ENCODE peak calls at places on chromosomes 16 and 17, in eight cellular contexts. F, Q, U, W, Z, O, H and P are unnamed samples. For H3K27me3 and H3K4me1, the result is how much of the 10 kb centered on the place peaks cover.

GRCh38 chr17:12591336-12591735 is 74.4 kb upstream of the MYOCD start:
- DNase-seq in W (no peak), U (no peak), Z (no peak), H (no peak), O (no peak), Q (no peak), F (no peak), P (peak)

GRCh38 chr17:21370430-21370829 is 5.7 kb upstream of the KCNJ12 start:
- DNase-seq in O (no peak), U (no peak), F (peak), W (no peak), Z (no peak), Q (no peak), H (no peak), P (peak)

GRCh38 chr17:80847506-80848230 is 144.0 kb upstream of the CHMP6 start:
- DNase-seq in Q (peak), Z (no peak), W (no peak), O (no peak), U (peak), H (no peak), F (no peak), P (no peak)

GRCh38 chr16:89104930-89105571 is 11.4 kb downstream of the ACSF3 start:
- DNase-seq in F (no peak), W (no peak), Z (no peak), H (no peak), Q (no peak), O (no peak), U (peak), P (peak)

GRCh38 chr16:20763461-20764232 is at the start of gene ACSM3:
- DNase-seq in W (peak), U (peak), H (peak), F (peak), Z (peak), Q (peak), O (peak), P (peak)

GRCh38 chr17:17628388-17629008 is 37.0 kb upstream of the PEMT start:
- DNase-seq in U (no peak), H (no peak), F (no peak), Q (peak), O (peak), W (no peak), Z (no peak), P (peak)

GRCh38 chr17:58403312-58403711 is 14.0 kb downstream of the RNF43 start:
- DNase-seq in W (no peak), F (no peak), H (no peak), Z (no peak), O (no peak), Q (no peak), U (no peak), P (peak)

GRCh38 chr17:17018021-17018441 is 24.2 kb upstream of the MPRIP start:
- DNase-seq in H (no peak), F (no peak), W (no peak), Q (no peak), U (no peak), O (no peak), Z (peak), P (no peak)

GRCh38 chr17:71334041-71334781 is 786.6 kb upstream of the SOX9 start:
- DNase-seq in O (no peak), W (no peak), Q (no peak), F (no peak), U (no peak), H (no peak), Z (no peak), P (no peak)

GRCh38 chr17:63918305-63918704 is 334 bp downstream of the GH1 start:
- DNase-seq in U (no peak), Z (no peak), O (no peak), F (no peak), W (peak), H (no peak), Q (no peak), P (no peak)

GRCh38 chr17:13429201-13429600 is 172.5 kb downstream of the HS3ST3A1 start:
- DNase-seq in U (no peak), H (peak), W (no peak), F (peak), Z (no peak), O (no peak), Q (no peak), P (no peak)

GRCh38 chr17:77116371-77116860 is 24.4 kb upstream of the SEC14L1 start:
- DNase-seq in W (peak), H (no peak), O (no peak), F (no peak), U (no peak), Z (no peak), Q (no peak), P (no peak)

GRCh38 chr17:59746849-59747445 is 39.5 kb downstream of the VMP1 start:
- DNase-seq in F (peak), Z (no peak), H (no peak), U (no peak), W (no peak), Q (peak), O (peak), P (no peak)

GRCh38 chr17:48231995-48232729 is 124.6 kb downstream of the SNX11 start:
- DNase-seq in U (no peak), Q (no peak), O (no peak), W (no peak), F (no peak), H (no peak), Z (no peak), P (no peak)

GRCh38 chr17:10172778-10173177 is 25.6 kb downstream of the GAS7 start:
- DNase-seq in Z (no peak), O (no peak), Q (no peak), F (no peak), H (no peak), U (no peak), W (no peak), P (no peak)

GRCh38 chr17:2776589-2777241 is 19.5 kb upstream of the RAP1GAP2 start:
- DNase-seq in H (peak), U (no peak), Z (no peak), F (peak), O (no peak), W (no peak), Q (no peak), P (no peak)

GRCh38 chr17:63626551-63627228 is 4.5 kb downstream of the MAP3K3 start:
- DNase-seq in H (no peak), F (no peak), Q (no peak), W (no peak), Z (no peak), O (no peak), U (no peak), P (no peak)

GRCh38 chr16:27066655-27067054 is at the start of gene C16orf82:
- DNase-seq in H (no peak), W (no peak), Z (no peak), U (no peak), F (no peak), O (no peak), Q (no peak), P (no peak)

GRCh38 chr17:57143341-57143740 is 58.3 kb downstream of the AKAP1 start:
- DNase-seq in F (no peak), Z (no peak), Q (no peak), W (no peak), U (no peak), H (no peak), O (no peak), P (no peak)

GRCh38 chr16:66422366-66422765 is 4.7 kb upstream of the BEAN1 start:
- DNase-seq in Q (no peak), W (no peak), U (no peak), F (no peak), H (no peak), O (no peak), Z (no peak), P (peak)

GRCh38 chr16:10961231-10961630 is 16.9 kb downstream of the CLEC16A start:
- DNase-seq in U (peak), F (peak), O (no peak), W (no peak), Z (no peak), Q (no peak), H (no peak), P (no peak)

GRCh38 chr17:43360376-43360738 is 38.4 kb upstream of the ARL4D start:
- DNase-seq in U (peak), Z (peak), H (peak), W (peak), Q (peak), F (peak), O (peak), P (peak)

GRCh38 chr17:82804442-82805191 is 35.2 kb downstream of the ZNF750 start:
- DNase-seq in F (no peak), Z (peak), Q (no peak), W (peak), O (no peak), H (no peak), U (no peak), P (peak)

GRCh38 chr16:72848759-72849664 is 198.9 kb downstream of the ZFHX3 start:
- DNase-seq in H (no peak), F (peak), U (peak), Q (no peak), O (no peak), Z (peak), W (peak), P (peak)

GRCh38 chr17:77049440-77049839 is 91.3 kb upstream of the SEC14L1 start:
- DNase-seq in Z (no peak), U (no peak), O (no peak), H (no peak), F (no peak), W (no peak), Q (no peak), P (no peak)

GRCh38 chr16:75323928-75324327 is 72.5 kb upstream of the BCAR1 start:
- DNase-seq in Z (no peak), Q (no peak), U (no peak), H (no peak), F (no peak), O (no peak), W (no peak), P (no peak)

GRCh38 chr17:7922499-7923289 is 6.6 kb upstream of the RNF227 start:
- DNase-seq in O (peak), Z (peak), U (peak), W (peak), H (peak), F (peak), Q (peak), P (no peak)

GRCh38 chr16:30761427-30761927 is 385 bp downstream of the CFAP119 start:
- DNase-seq in U (no peak), H (peak), Z (peak), Q (no peak), O (peak), F (peak), W (no peak), P (peak)

DNA sequence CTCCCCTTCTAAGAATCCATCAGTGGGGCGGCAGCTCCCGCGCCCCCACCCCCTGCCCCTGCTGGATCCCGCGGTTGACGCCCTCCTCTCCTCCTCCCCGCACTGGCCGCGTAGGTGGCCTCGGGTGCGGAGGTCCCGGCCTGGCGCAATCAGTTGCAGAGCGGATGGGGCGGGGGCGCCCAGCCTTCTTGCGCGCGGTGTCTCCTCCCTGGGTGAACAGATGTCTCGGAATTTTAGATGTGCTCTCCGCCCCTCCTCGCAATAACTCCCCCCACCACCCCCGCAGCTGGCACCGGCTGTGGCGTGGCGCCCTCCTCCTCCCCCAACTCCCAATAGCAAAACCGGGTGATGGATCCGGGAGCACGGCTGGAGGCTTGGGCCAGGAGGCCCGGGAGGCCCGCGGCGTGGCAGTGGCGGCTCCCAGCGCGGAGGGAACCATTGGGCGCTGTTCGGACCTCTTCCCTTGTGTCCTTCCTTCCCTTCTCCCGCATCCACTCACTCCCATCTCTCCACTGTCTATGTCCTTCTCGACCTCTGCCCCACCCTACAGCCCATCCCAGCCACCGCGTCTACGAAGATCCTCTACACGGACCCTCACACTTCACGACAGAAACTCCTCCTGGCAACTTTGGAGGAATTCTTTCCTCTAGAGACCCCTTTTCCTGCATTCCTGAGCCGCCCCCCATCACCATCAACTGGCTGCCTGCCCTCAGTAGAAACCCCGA is 11.0 kb downstream of the NEUROD2 start:
- DNase-seq in W (no peak), F (no peak), O (no peak), Z (no peak), U (no peak), Q (no peak), H (no peak), P (no peak)
- H3K27me3 ChIP-seq in W (under half), F (half or more), O (half or more), Z (under half), U (half or more), Q (half or more), H (under half), P (under half)

GRCh38 chr16:1532771-1533170 is 695 bp upstream of the TMEM204 start:
- DNase-seq in O (no peak), Q (no peak), F (no peak), H (no peak), U (no peak), Z (no peak), W (no peak), P (no peak)
- H3K4me3 ChIP-seq in O (no peak), Q (no peak), F (no peak), H (no peak), U (peak), Z (no peak), W (no peak), P (no peak)

DNA sequence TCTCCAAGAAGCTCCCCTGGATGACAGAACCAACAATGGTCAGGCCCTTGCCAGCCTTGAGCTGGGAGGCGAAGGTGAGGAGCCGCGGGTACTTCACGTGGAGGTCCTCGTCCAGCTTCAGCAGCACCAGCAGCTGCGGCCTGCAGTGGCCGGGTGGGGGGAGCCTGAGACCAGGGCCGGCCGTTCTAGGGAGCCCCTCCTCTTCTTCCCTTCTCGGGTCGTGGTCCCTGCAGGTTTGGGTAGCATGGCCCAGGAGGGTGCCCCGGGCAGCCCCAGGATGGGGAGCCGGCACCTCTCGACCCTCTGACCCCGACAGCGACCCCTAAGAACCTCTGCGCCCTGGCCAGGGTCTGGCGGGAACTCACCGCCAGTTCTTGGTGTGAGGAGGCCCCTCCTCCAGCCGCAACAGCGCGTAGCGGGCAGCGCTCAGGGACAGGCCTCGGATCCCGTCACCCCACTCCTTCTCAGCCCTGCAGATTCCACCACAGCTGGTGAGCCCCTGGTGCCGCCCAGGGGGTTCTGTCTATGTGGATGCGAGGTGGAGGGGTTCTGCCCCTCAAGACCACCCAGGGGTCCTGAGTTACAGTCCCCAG is 3.1 kb upstream of the LCAT start:
- DNase-seq in O (no peak), H (no peak), U (no peak), F (no peak), Z (peak), W (peak), Q (no peak), P (no peak)
- H3K4me1 ChIP-seq in O (under half), H (under half), U (under half), F (under half), Z (under half), W (under half), Q (under half), P (under half)

GRCh38 chr16:49446805-49447204 is 73.2 kb downstream of the C16orf78 start:
- DNase-seq in O (no peak), H (no peak), Z (no peak), U (no peak), F (no peak), Q (no peak), W (no peak), P (no peak)
- H3K27me3 ChIP-seq in O (under half), H (under half), Z (under half), U (under half), F (under half), Q (under half), W (under half), P (under half)

GRCh38 chr17:28572294-28573099 is 1.2 kb upstream of the PIGS start:
- DNase-seq in U (no peak), Z (peak), O (no peak), F (no peak), Q (peak), H (no peak), W (no peak), P (no peak)
- H3K4me3 ChIP-seq in U (no peak), Z (no peak), O (peak), F (no peak), Q (peak), H (peak), W (peak), P (peak)

GRCh38 chr16:25018972-25019617 is 3.9 kb upstream of the ARHGAP17 start:
- DNase-seq in W (no peak), U (no peak), Q (no peak), F (no peak), Z (no peak), O (peak), H (no peak), P (no peak)

GRCh38 chr16:25014500-25015147 is 545 bp downstream of the ARHGAP17 start:
- DNase-seq in Z (peak), H (no peak), O (peak), W (peak), F (peak), Q (no peak), U (peak), P (peak)

GRCh38 chr16:25024900-25025299 is 9.7 kb upstream of the ARHGAP17 start:
- DNase-seq in Z (no peak), Q (no peak), O (no peak), W (no peak), U (no peak), F (no peak), H (peak), P (no peak)

GRCh38 chr16:25023541-25023940 is 8.4 kb upstream of the ARHGAP17 start:
- DNase-seq in Q (no peak), F (no peak), H (no peak), U (no peak), O (no peak), W (no peak), Z (no peak), P (peak)

DNA sequence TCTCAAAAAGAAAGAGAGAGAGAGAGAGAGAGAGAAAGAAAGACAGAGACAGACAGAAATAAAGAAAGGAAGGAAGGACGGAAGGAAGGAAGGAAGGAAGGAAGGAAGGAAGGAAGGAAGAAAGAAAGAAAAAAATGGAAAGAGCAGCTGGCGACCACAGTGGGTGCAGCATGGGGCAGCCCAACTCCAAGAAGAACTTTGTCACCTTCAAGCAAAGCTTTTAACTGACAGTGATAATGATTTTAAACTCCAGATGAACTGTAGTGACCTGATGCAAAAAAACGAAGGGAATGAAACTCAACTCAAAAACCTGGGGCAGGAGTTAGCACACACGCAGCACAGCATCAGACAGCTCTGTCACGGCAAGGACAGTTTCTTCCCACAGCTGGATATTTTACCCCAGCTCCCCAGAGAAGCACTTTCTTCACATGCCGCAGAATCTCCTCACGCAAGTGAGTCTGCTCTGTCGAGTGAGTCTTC is 5.0 kb upstream of the ARHGAP17 start:
- DNase-seq in U (no peak), Q (no peak), O (no peak), W (no peak), Z (no peak), H (no peak), F (no peak), P (no peak)
- H3K4me1 ChIP-seq in U (under half), Q (under half), O (under half), W (under half), Z (under half), H (under half), F (under half), P (under half)